ENCODE peak calls at places on chromosome 11, in five cellular contexts. One of them, this sample, is unnamed.

GRCh38 chr11:119188067-119188466 is 2.8 kb downstream of the NHERF4 start:
- DNase-seq in H1: no peak
- DNase-seq in K562: no peak
- DNase-seq in GM12878: no peak
- DNase-seq in HepG2: no peak
- DNase-seq in this sample: peak; percentile 20

GRCh38 chr11:128940603-128941002 is 2.1 kb downstream of the TP53AIP1 start:
- DNase-seq in H1: no peak
- DNase-seq in K562: no peak
- DNase-seq in GM12878: no peak
- DNase-seq in HepG2: no peak
- DNase-seq in this sample: no peak

GRCh38 chr11:5288108-5288911 is 13.4 kb downstream of the OR51B4 start:
- DNase-seq in H1: no peak
- DNase-seq in K562: peak; percentile 78
- DNase-seq in GM12878: no peak
- DNase-seq in HepG2: no peak
- DNase-seq in this sample: no peak

GRCh38 chr11:94400839-94401772 is at the start of gene GPR83:
- DNase-seq in H1: no peak
- DNase-seq in K562: no peak
- DNase-seq in GM12878: no peak
- DNase-seq in HepG2: no peak
- DNase-seq in this sample: peak; percentile 73

GRCh38 chr11:75626692-75627536 is 41.9 kb downstream of the MAP6 start:
- DNase-seq in H1: no peak
- DNase-seq in K562: no peak
- DNase-seq in GM12878: no peak
- DNase-seq in HepG2: no peak
- DNase-seq in this sample: peak; percentile 81

GRCh38 chr11:132576706-132577105 is 955.6 kb downstream of the OPCML start:
- DNase-seq in H1: peak; percentile 10
- DNase-seq in K562: no peak
- DNase-seq in GM12878: no peak
- DNase-seq in HepG2: no peak
- DNase-seq in this sample: no peak

GRCh38 chr11:105786766-105787165 is 176.9 kb downstream of the GRIA4 start:
- DNase-seq in H1: no peak
- DNase-seq in K562: no peak
- DNase-seq in GM12878: no peak
- DNase-seq in HepG2: no peak
- DNase-seq in this sample: no peak

GRCh38 chr11:118699508-118700220 is 20.2 kb upstream of the TREH start:
- DNase-seq in H1: no peak
- DNase-seq in K562: no peak
- DNase-seq in GM12878: no peak
- DNase-seq in HepG2: peak; percentile 18
- DNase-seq in this sample: no peak

GRCh38 chr11:6695377-6695776 is 12.2 kb upstream of the MRPL17 start:
- DNase-seq in H1: no peak
- DNase-seq in K562: no peak
- DNase-seq in GM12878: no peak
- DNase-seq in HepG2: no peak
- DNase-seq in this sample: no peak

GRCh38 chr11:1121343-1122331 is 36.1 kb upstream of the MUC5AC start:
- DNase-seq in H1: no peak
- DNase-seq in K562: no peak
- DNase-seq in GM12878: no peak
- DNase-seq in HepG2: no peak
- DNase-seq in this sample: peak; percentile 34

GRCh38 chr11:36308577-36308976 is 12.5 kb downstream of the PRR5L start:
- DNase-seq in H1: no peak
- DNase-seq in K562: no peak
- DNase-seq in GM12878: no peak
- DNase-seq in HepG2: no peak
- DNase-seq in this sample: no peak

GRCh38 chr11:106133529-106133928 is 56.1 kb downstream of the AASDHPPT start:
- DNase-seq in H1: no peak
- DNase-seq in K562: peak; percentile 9
- DNase-seq in GM12878: no peak
- DNase-seq in HepG2: no peak
- DNase-seq in this sample: no peak

GRCh38 chr11:112658521-112658920 is 302.7 kb upstream of the NCAM1 start:
- DNase-seq in H1: no peak
- DNase-seq in K562: no peak
- DNase-seq in GM12878: no peak
- DNase-seq in HepG2: no peak
- DNase-seq in this sample: no peak

GRCh38 chr11:121421149-121421906 is 30.8 kb upstream of the SORL1 start:
- DNase-seq in H1: no peak
- DNase-seq in K562: peak; percentile 19
- DNase-seq in GM12878: no peak
- DNase-seq in HepG2: no peak
- DNase-seq in this sample: no peak

GRCh38 chr11:112723676-112724075 is 237.5 kb upstream of the NCAM1 start:
- DNase-seq in H1: no peak
- DNase-seq in K562: no peak
- DNase-seq in GM12878: no peak
- DNase-seq in HepG2: no peak
- DNase-seq in this sample: no peak

GRCh38 chr11:44507896-44508440 is 57.5 kb upstream of the CD82 start:
- DNase-seq in H1: no peak
- DNase-seq in K562: no peak
- DNase-seq in GM12878: no peak
- DNase-seq in HepG2: no peak
- DNase-seq in this sample: no peak

GRCh38 chr11:8777907-8778767 is 95.5 kb downstream of the RPL27A start:
- DNase-seq in H1: no peak
- DNase-seq in K562: no peak
- DNase-seq in GM12878: no peak
- DNase-seq in HepG2: no peak
- DNase-seq in this sample: no peak

GRCh38 chr11:118899296-118899688 is 15.6 kb downstream of the CXCR5 start:
- DNase-seq in H1: no peak
- DNase-seq in K562: no peak
- DNase-seq in GM12878: no peak
- DNase-seq in HepG2: no peak
- DNase-seq in this sample: no peak

GRCh38 chr11:78449866-78450265 is 32.2 kb upstream of the GAB2 start:
- DNase-seq in H1: no peak
- DNase-seq in K562: no peak
- DNase-seq in GM12878: no peak
- DNase-seq in HepG2: no peak
- DNase-seq in this sample: no peak

GRCh38 chr11:69310934-69311766 is 17.2 kb downstream of the MYEOV start:
- DNase-seq in H1: no peak
- DNase-seq in K562: no peak
- DNase-seq in GM12878: peak; percentile 21
- DNase-seq in HepG2: no peak
- DNase-seq in this sample: no peak

DNA sequence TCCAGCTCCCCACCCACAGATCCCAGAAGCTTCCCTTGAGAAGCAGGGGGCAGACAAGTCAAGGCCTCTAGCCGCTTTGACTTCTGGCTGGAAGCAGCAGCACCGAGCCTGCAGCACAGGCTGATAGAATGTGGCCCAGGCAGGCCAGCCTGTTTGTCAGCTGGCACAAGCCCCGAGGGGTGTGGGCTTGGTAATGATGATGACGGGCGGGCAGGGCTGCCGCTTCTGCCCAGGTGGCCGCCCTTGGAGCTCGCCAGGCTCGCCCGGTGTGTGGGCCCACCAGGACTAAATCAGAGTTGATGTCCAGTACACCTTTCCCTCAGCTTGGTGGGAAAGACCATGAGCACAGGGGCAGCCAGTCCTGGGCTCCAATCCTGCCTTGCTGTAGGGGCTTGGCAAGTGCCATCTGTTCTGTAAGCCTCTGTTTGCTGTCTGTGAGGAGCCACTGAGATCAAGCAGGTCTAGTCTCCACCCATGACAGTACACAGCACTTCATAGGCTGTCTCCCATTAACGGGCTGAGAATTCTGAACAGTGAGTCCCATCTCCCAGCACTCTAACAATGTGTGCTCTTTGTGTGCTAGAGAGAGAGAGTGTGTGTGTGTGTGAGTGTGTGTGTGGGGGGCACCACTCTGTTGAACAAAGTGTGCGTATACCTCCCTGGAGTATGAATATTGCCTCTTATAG is 26.8 kb downstream of the MICAL2 start:
- DNase-seq in H1: no peak
- DNase-seq in K562: no peak
- DNase-seq in GM12878: no peak
- DNase-seq in HepG2: peak; percentile 28
- DNase-seq in this sample: no peak
- TF ChIP-seq TAF1 in H1: no peak
- TF ChIP-seq TAF1 in K562: no peak
- TF ChIP-seq TAF1 in GM12878: no peak
- TF ChIP-seq TAF1 in HepG2: no peak
- TF ChIP-seq TAF1 in this sample: no peak

GRCh38 chr11:34132261-34132965 is 27.0 kb downstream of the NAT10 start:
- DNase-seq in H1: no peak
- DNase-seq in K562: no peak
- DNase-seq in GM12878: no peak
- DNase-seq in HepG2: no peak
- DNase-seq in this sample: no peak
- TF ChIP-seq USF2 in H1: no peak
- TF ChIP-seq USF2 in K562: no peak
- TF ChIP-seq USF2 in GM12878: no peak
- TF ChIP-seq USF2 in HepG2: no peak
- TF ChIP-seq USF2 in this sample: no peak

GRCh38 chr11:107591446-107592236 is 694 bp downstream of the ELMOD1 start:
- DNase-seq in H1: no peak
- DNase-seq in K562: no peak
- DNase-seq in GM12878: no peak
- DNase-seq in HepG2: no peak
- DNase-seq in this sample: peak; percentile 68

GRCh38 chr11:107592813-107593212 is 1.9 kb downstream of the ELMOD1 start:
- DNase-seq in H1: no peak
- DNase-seq in K562: no peak
- DNase-seq in GM12878: no peak
- DNase-seq in HepG2: no peak
- DNase-seq in this sample: no peak

GRCh38 chr11:107590460-107591097 is 368 bp upstream of the ELMOD1 start:
- DNase-seq in H1: no peak
- DNase-seq in K562: no peak
- DNase-seq in GM12878: no peak
- DNase-seq in HepG2: no peak
- DNase-seq in this sample: no peak

GRCh38 chr11:107592256-107592655 is 1.3 kb downstream of the ELMOD1 start:
- DNase-seq in H1: no peak
- DNase-seq in K562: no peak
- DNase-seq in GM12878: no peak
- DNase-seq in HepG2: no peak
- DNase-seq in this sample: no peak

GRCh38 chr11:107591098-107591445 is at the start of gene ELMOD1:
- DNase-seq in H1: no peak
- DNase-seq in K562: peak; percentile 58
- DNase-seq in GM12878: no peak
- DNase-seq in HepG2: peak; percentile 7
- DNase-seq in this sample: peak; percentile 90
- TF ChIP-seq TAF1 in H1: no peak
- TF ChIP-seq TAF1 in K562: no peak
- TF ChIP-seq TAF1 in GM12878: no peak
- TF ChIP-seq TAF1 in HepG2: no peak
- TF ChIP-seq TAF1 in this sample: no peak

DNA sequence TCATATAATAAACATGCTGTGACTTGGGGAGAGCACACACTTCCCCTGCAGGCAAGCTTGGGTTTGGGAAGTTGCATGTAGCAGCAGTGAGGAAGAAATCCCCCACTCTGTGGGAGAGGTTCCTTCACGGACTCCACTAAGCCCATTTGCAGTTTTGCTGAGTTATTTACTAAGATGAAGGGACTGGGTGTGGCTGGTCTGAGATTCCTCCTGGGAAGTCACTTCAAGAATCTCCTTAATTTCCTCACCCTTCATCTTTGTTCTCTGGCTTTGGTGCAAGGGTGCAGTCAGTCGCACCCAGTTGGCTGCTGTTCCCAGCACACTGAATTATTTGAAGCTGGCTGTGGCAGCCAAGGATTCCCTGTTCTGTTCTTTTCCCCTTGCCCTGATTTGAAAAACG is 104.8 kb downstream of the ARFGAP2 start:
- DNase-seq in H1: no peak
- DNase-seq in K562: no peak
- DNase-seq in GM12878: no peak
- DNase-seq in HepG2: no peak
- DNase-seq in this sample: peak; percentile 14
- TF ChIP-seq USF2 in H1: no peak
- TF ChIP-seq USF2 in K562: no peak
- TF ChIP-seq USF2 in GM12878: no peak
- TF ChIP-seq USF2 in HepG2: no peak
- TF ChIP-seq USF2 in this sample: no peak

This sample was measured in SK-N-SH.